ENCODE peak calls at places on chromosomes 5 and 9, in ten cellular contexts. G, J, B, T, Z, K, R, S, X and E are unnamed samples.
A peak's percentile ranks its signal among the peaks of the same experiment; 100 is the strongest.

GRCh38 chr5:170522211-170523128 is 18.6 kb downstream of the KCNIP1 start:
- DNase-seq in J (no peak), R (peak; percentile 79), K (no peak), X (no peak), T (peak; percentile 14), S (no peak), Z (no peak), B (no peak), G (no peak), E (no peak)

GRCh38 chr5:117539692-117540091 is 965.1 kb upstream of the SEMA6A start:
- DNase-seq in Z (no peak), S (no peak), X (no peak), G (no peak), K (no peak), J (no peak), R (no peak), B (no peak), T (no peak), E (no peak)

GRCh38 chr9:3931996-3932906 is 367.6 kb downstream of the GLIS3 start:
- DNase-seq in G (no peak), T (no peak), Z (no peak), S (no peak), R (no peak), J (no peak), K (peak; percentile 43), B (no peak), X (no peak), E (no peak)

GRCh38 chr5:77015938-77016569 is 14.2 kb upstream of the AGGF1 start:
- DNase-seq in G (no peak), T (peak; percentile 56), Z (peak; percentile 63), J (no peak), X (no peak), K (peak; percentile 69), R (no peak), B (peak; percentile 50), S (no peak), E (no peak)

GRCh38 chr5:6280425-6281100 is 97.8 kb downstream of the MED10 start:
- DNase-seq in Z (no peak), R (no peak), G (no peak), B (no peak), J (no peak), S (no peak), T (no peak), X (no peak), K (no peak), E (no peak)

GRCh38 chr5:2749514-2750025 is 1.9 kb downstream of the IRX2 start:
- DNase-seq in Z (no peak), X (no peak), B (no peak), G (no peak), T (no peak), R (no peak), J (no peak), S (no peak), K (no peak), E (no peak)

GRCh38 chr9:22214021-22214420 is 204.9 kb upstream of the CDKN2B start:
- DNase-seq in T (peak; percentile 35), G (no peak), K (no peak), R (no peak), J (no peak), X (no peak), B (no peak), Z (peak; percentile 26), S (no peak), E (no peak)

GRCh38 chr9:133417541-133418461 is at the start of gene REXO4:
- DNase-seq in B (peak; percentile 79), X (peak; percentile 80), T (peak; percentile 69), R (peak; percentile 60), G (no peak), K (peak; percentile 85), J (peak; percentile 88), Z (peak; percentile 96), S (peak; percentile 76), E (peak; percentile 84)

GRCh38 chr9:90814355-90814754 is 12.7 kb downstream of the SYK start:
- DNase-seq in J (no peak), R (no peak), B (no peak), G (no peak), T (no peak), Z (no peak), S (no peak), X (no peak), K (no peak), E (no peak)

GRCh38 chr9:90815183-90815943 is 13.7 kb downstream of the SYK start:
- DNase-seq in G (no peak), S (peak; percentile 75), Z (peak; percentile 25), J (no peak), T (no peak), B (no peak), R (no peak), X (no peak), K (peak; percentile 2), E (no peak)

GRCh38 chr9:90813523-90813922 is 11.9 kb downstream of the SYK start:
- DNase-seq in K (no peak), T (no peak), R (no peak), B (no peak), X (no peak), S (no peak), G (no peak), Z (no peak), J (no peak), E (no peak)

GRCh38 chr9:90816690-90817089 is 15.1 kb downstream of the SYK start:
- DNase-seq in T (no peak), R (no peak), S (no peak), K (no peak), J (no peak), Z (no peak), B (no peak), X (no peak), G (no peak), E (no peak)

GRCh38 chr9:90815944-90816357 is 14.3 kb downstream of the SYK start:
- DNase-seq in R (no peak), T (no peak), Z (no peak), K (no peak), S (no peak), J (no peak), G (no peak), B (no peak), X (no peak), E (no peak)
- H3K36me3 ChIP-seq in R (no peaks in the 10 kb centered on the region), T (no peaks in the 10 kb centered on the region), Z (no peaks in the 10 kb centered on the region), K (no peaks in the 10 kb centered on the region), S (no peaks in the 10 kb centered on the region), J (no peaks in the 10 kb centered on the region), G (no peaks in the 10 kb centered on the region), B (no peaks in the 10 kb centered on the region), X (no peaks in the 10 kb centered on the region), E (no peaks in the 10 kb centered on the region)

GRCh38 chr5:9559965-9560364 is 14.1 kb upstream of the SEMA5A start:
- DNase-seq in K (no peak), Z (no peak), T (no peak), J (no peak), R (no peak), X (no peak), S (no peak), G (no peak), B (no peak), E (no peak)

GRCh38 chr5:9558319-9558965 is 12.6 kb upstream of the SEMA5A start:
- DNase-seq in R (no peak), X (no peak), K (no peak), B (no peak), J (no peak), T (no peak), Z (no peak), S (no peak), G (no peak), E (no peak)

GRCh38 chr5:9564752-9565151 is 18.9 kb upstream of the SEMA5A start:
- DNase-seq in R (no peak), B (no peak), J (no peak), X (no peak), G (no peak), S (no peak), Z (no peak), T (no peak), K (no peak), E (no peak)

GRCh38 chr5:9557696-9558095 is 11.8 kb upstream of the SEMA5A start:
- DNase-seq in T (peak; percentile 81), J (no peak), G (no peak), S (no peak), Z (no peak), R (no peak), B (no peak), X (no peak), K (peak; percentile 82), E (no peak)

GRCh38 chr5:9562101-9562500 is 16.2 kb upstream of the SEMA5A start:
- DNase-seq in K (no peak), J (no peak), S (no peak), X (no peak), R (no peak), T (peak; percentile 80), B (no peak), Z (no peak), G (no peak), E (no peak)
- H3K27ac ChIP-seq in K (no peak overlapping the region), J (no peak overlapping the region), S (no peak overlapping the region), X (no peak overlapping the region), R (no peak overlapping the region), T (no peak overlapping the region), B (no peak overlapping the region), Z (no peak overlapping the region), G (peak overlapping the region; percentile 59), E (no peak overlapping the region)

GRCh38 chr5:177043958-177044357 is 21.5 kb downstream of the ZNF346 start:
- DNase-seq in Z (no peak), J (no peak), K (no peak), B (no peak), G (no peak), X (no peak), S (no peak), R (no peak), T (no peak), E (no peak)

GRCh38 chr5:177041936-177042335 is 19.4 kb downstream of the ZNF346 start:
- DNase-seq in G (no peak), J (no peak), R (no peak), Z (no peak), T (no peak), X (no peak), S (no peak), K (no peak), B (no peak), E (no peak)

GRCh38 chr5:177049285-177049684 is 26.8 kb downstream of the ZNF346 start:
- DNase-seq in S (no peak), X (no peak), Z (peak; percentile 10), T (no peak), J (no peak), B (no peak), G (no peak), R (no peak), K (no peak), E (no peak)

GRCh38 chr5:177043114-177043513 is 20.6 kb downstream of the ZNF346 start:
- DNase-seq in B (no peak), Z (no peak), X (no peak), T (no peak), S (no peak), R (no peak), J (no peak), G (no peak), K (no peak), E (no peak)

DNA sequence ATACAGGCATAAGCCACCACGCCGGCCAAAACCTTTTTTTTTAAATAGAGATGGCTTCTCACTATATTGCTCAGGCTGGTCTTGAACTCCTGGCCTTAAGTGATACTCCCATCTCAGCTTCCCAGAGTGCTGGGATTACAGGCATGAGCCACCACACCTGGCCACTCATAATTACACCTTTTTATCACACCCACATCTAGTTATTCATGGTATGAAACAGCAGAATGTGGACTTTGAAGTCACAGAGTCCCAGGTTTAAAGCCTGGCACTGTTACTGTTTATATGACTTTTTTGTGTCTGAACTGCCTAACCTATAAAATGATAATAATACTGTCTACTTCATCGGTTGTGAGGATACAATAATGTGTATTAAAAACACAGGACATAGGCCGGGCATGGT is 23.1 kb downstream of the ZNF346 start:
- DNase-seq in K (no peak), S (no peak), J (no peak), Z (no peak), R (no peak), B (no peak), T (no peak), G (no peak), X (no peak), E (no peak)
- H3K36me3 ChIP-seq in K (peaks cover 34% of the 10 kb centered on the region), S (peaks cover 82% of the 10 kb centered on the region), J (peaks cover 19% of the 10 kb centered on the region), Z (peaks cover 64% of the 10 kb centered on the region), R (no peaks in the 10 kb centered on the region), B (no peaks in the 10 kb centered on the region), T (peaks cover 19% of the 10 kb centered on the region), G (peaks cover 4% of the 10 kb centered on the region), X (peaks cover 80% of the 10 kb centered on the region), E (peaks cover 35% of the 10 kb centered on the region)

GRCh38 chr5:147558826-147559225 is 49.0 kb upstream of the DPYSL3 start:
- DNase-seq in X (peak; percentile 34), J (peak; percentile 51), R (no peak), T (peak; percentile 68), Z (no peak), B (peak; percentile 35), S (peak; percentile 72), G (no peak), K (peak; percentile 81), E (no peak)
- H3K27ac ChIP-seq in X (peak overlapping the region; percentile 10), J (no peak overlapping the region), R (no peak overlapping the region), T (no peak overlapping the region), Z (no peak overlapping the region), B (no peak overlapping the region), S (no peak overlapping the region), G (no peak overlapping the region), K (no peak overlapping the region), E (no peak overlapping the region)